ENCODE peak calls at places on chromosomes 5 and 9, in nine cellular contexts. O is substantia nigra; X is stimulated activated CD8-positive, alpha-beta memory T cell treated with anti-CD3 and anti-CD28 coated beads, Interleukin-4, amount 100 ng/mL, for 1 hour; V is HT-29; W is HT1080; Q is stimulated activated naive B cell treated with anti-CD40 and anti-IgM and Interleukin-4, amounts not matched to agents 10 μg/mL and 1 μg/mL and 100 μg/mL, for 72 hours; K is LHCN-M2; I is T-helper 2 cell; T is retina. M is an unnamed sample.
A peak's percentile ranks its signal among the peaks of the same experiment; 100 is the strongest.

GRCh38 chr5:154758501-154758900 is 3.3 kb downstream of the LARP1 start:
- DNase-seq in O (no peak), X (no peak), V (no peak), W (no peak), Q (no peak), K (no peak), I (no peak), T (no peak), M (no peak)

GRCh38 chr9:22307013-22307711 is 139.5 kb upstream of the DMRTA1 start:
- DNase-seq in O (no peak), X (no peak), V (peak; percentile 66), W (peak; percentile 45), Q (no peak), K (peak; percentile 75), I (no peak), T (no peak), M (peak; percentile 10)

GRCh38 chr5:109920736-109921135 is 231.0 kb downstream of the MAN2A1 start:
- DNase-seq in O (no peak), X (no peak), V (no peak), W (no peak), Q (no peak), K (peak; percentile 34), I (no peak), T (no peak), M (no peak)

GRCh38 chr5:160054831-160055230 is 45.9 kb downstream of the TTC1 start:
- DNase-seq in O (no peak), X (no peak), V (peak; percentile 31), W (peak; percentile 59), Q (no peak), K (peak; percentile 45), I (no peak), T (no peak), M (peak; percentile 87)

GRCh38 chr5:53368516-53368915 is 111.9 kb upstream of the FST start:
- DNase-seq in O (no peak), X (no peak), V (no peak), W (peak; percentile 41), Q (no peak), K (no peak), I (no peak), T (no peak), M (no peak)

GRCh38 chr9:38681747-38682227 is 38.1 kb downstream of the FAM240B start:
- DNase-seq in O (no peak), X (no peak), V (peak; percentile 9), W (peak; percentile 51), Q (no peak), K (peak; percentile 85), I (no peak), T (no peak), M (no peak)

GRCh38 chr5:77294212-77294611 is 83.7 kb downstream of the PDE8B start:
- DNase-seq in O (no peak), X (no peak), V (no peak), W (no peak), Q (peak; percentile 13), K (no peak), I (no peak), T (no peak), M (no peak)

GRCh38 chr9:34716711-34717110 is 6.8 kb upstream of the CCL21 start:
- DNase-seq in O (no peak), X (no peak), V (no peak), W (no peak), Q (no peak), K (no peak), I (no peak), T (no peak), M (no peak)

GRCh38 chr5:173782671-173783101 is 105.5 kb upstream of the CPEB4 start:
- DNase-seq in O (no peak), X (no peak), V (no peak), W (no peak), Q (no peak), K (no peak), I (no peak), T (no peak), M (no peak)

GRCh38 chr9:117414906-117415583 is at the start of gene ASTN2:
- DNase-seq in O (peak; percentile 59), X (no peak), V (no peak), W (no peak), Q (no peak), K (no peak), I (no peak), T (no peak), M (no peak)

GRCh38 chr9:134560654-134561053 is 80.9 kb upstream of the COL5A1 start:
- DNase-seq in O (no peak), X (no peak), V (no peak), W (no peak), Q (no peak), K (no peak), I (no peak), T (no peak), M (no peak)

GRCh38 chr5:26430323-26430722 is 608.1 kb downstream of the CDH9 start:
- DNase-seq in O (no peak), X (no peak), V (no peak), W (no peak), Q (no peak), K (no peak), I (no peak), T (no peak), M (no peak)

GRCh38 chr5:169450464-169450863 is 133.1 kb upstream of the SPDL1 start:
- DNase-seq in O (no peak), X (no peak), V (no peak), W (no peak), Q (no peak), K (no peak), I (no peak), T (no peak), M (no peak)

GRCh38 chr5:141850183-141850768 is 27.9 kb downstream of the PCDH1 start:
- DNase-seq in O (peak; percentile 47), X (no peak), V (no peak), W (no peak), Q (peak; percentile 17), K (peak; percentile 28), I (peak; percentile 21), T (no peak), M (no peak)

GRCh38 chr9:98610196-98610595 is 98.5 kb downstream of the GABBR2 start:
- DNase-seq in O (no peak), X (no peak), V (no peak), W (no peak), Q (no peak), K (no peak), I (no peak), T (no peak), M (no peak)

GRCh38 chr5:42718591-42718990 is 38.0 kb upstream of the CCDC152 start:
- DNase-seq in O (no peak), X (no peak), V (no peak), W (peak; percentile 85), Q (peak; percentile 32), K (peak; percentile 56), I (no peak), T (no peak), M (no peak)

GRCh38 chr9:89444212-89444611 is 53.7 kb downstream of the SEMA4D start:
- DNase-seq in O (no peak), X (no peak), V (no peak), W (no peak), Q (no peak), K (no peak), I (peak; percentile 65), T (peak; percentile 53), M (peak; percentile 38)

GRCh38 chr9:21450733-21451394 is 10.6 kb downstream of the IFNA1 start:
- DNase-seq in O (no peak), X (no peak), V (no peak), W (no peak), Q (no peak), K (no peak), I (no peak), T (no peak), M (no peak)

GRCh38 chr5:9156282-9156681 is 389.6 kb downstream of the SEMA5A start:
- DNase-seq in O (peak; percentile 51), X (no peak), V (peak; percentile 28), W (peak; percentile 73), Q (no peak), K (peak; percentile 62), I (no peak), T (peak; percentile 62), M (peak; percentile 14)

GRCh38 chr9:2620876-2621677 is 510 bp upstream of the VLDLR start:
- DNase-seq in O (peak; percentile 79), X (no peak), V (peak; percentile 51), W (peak; percentile 84), Q (peak; percentile 1), K (peak; percentile 61), I (no peak), T (peak; percentile 91), M (no peak)

GRCh38 chr9:27282269-27282668 is 14.7 kb downstream of the EQTN start:
- DNase-seq in O (no peak), X (no peak), V (no peak), W (no peak), Q (no peak), K (no peak), I (no peak), T (no peak), M (no peak)

GRCh38 chr5:171745602-171746001 is 40.0 kb upstream of the SMIM23 start:
- DNase-seq in O (no peak), X (no peak), V (no peak), W (no peak), Q (no peak), K (no peak), I (no peak), T (no peak), M (no peak)

M was measured in small intestine.